ENCODE peak calls at places on chromosomes 7 and 10, in four cellular contexts. One of them, this sample, is unnamed.

GRCh38 chr7:138186951-138187351 is 110.7 kb downstream of the AKR1D1 start:
- DNase-seq in GM20000: no peak
- DNase-seq in suprapubic skin: no peak
- DNase-seq in GM23338: no peak
- DNase-seq in this sample: no peak

GRCh38 chr7:97094531-97094930 is 23.0 kb upstream of the SDHAF3 start:
- DNase-seq in GM20000: no peak
- DNase-seq in suprapubic skin: no peak
- DNase-seq in GM23338: no peak
- DNase-seq in this sample: no peak

GRCh38 chr10:132977807-132978206 is 35.4 kb upstream of the CFAP46 start:
- DNase-seq in GM23338: peak
- DNase-seq in GM20000: no peak
- DNase-seq in suprapubic skin: no peak
- DNase-seq in this sample: no peak

GRCh38 chr7:138030679-138031351 is 28.9 kb upstream of the CREB3L2 start:
- DNase-seq in suprapubic skin: no peak
- DNase-seq in GM23338: no peak
- DNase-seq in GM20000: no peak
- DNase-seq in this sample: no peak

GRCh38 chr7:57381581-57381980 is 68.4 kb upstream of the ZNF716 start:
- DNase-seq in suprapubic skin: no peak
- DNase-seq in GM20000: no peak
- DNase-seq in GM23338: no peak
- DNase-seq in this sample: no peak

GRCh38 chr10:98028168-98028770 is 2.2 kb downstream of the CRTAC1 start:
- DNase-seq in GM23338: peak
- DNase-seq in GM20000: peak
- DNase-seq in suprapubic skin: no peak
- DNase-seq in this sample: peak

GRCh38 chr10:132536964-132537712 is 449 bp upstream of the INPP5A start:
- DNase-seq in suprapubic skin: peak
- DNase-seq in GM20000: peak
- DNase-seq in GM23338: peak
- DNase-seq in this sample: peak

GRCh38 chr10:49243139-49243538 is 54.9 kb upstream of the TMEM273 start:
- DNase-seq in GM20000: no peak
- DNase-seq in GM23338: peak
- DNase-seq in suprapubic skin: no peak
- DNase-seq in this sample: no peak

GRCh38 chr10:70197235-70197952 is 27.1 kb upstream of the SAR1A start:
- DNase-seq in GM20000: no peak
- DNase-seq in suprapubic skin: no peak
- DNase-seq in GM23338: no peak
- DNase-seq in this sample: no peak

GRCh38 chr10:133347636-133348517 is 704 bp downstream of the PRAP1 start:
- DNase-seq in suprapubic skin: peak
- DNase-seq in GM20000: no peak
- DNase-seq in GM23338: no peak
- DNase-seq in this sample: no peak

GRCh38 chr10:12720217-12720981 is 281.1 kb downstream of the CCDC3 start:
- DNase-seq in suprapubic skin: peak
- DNase-seq in GM20000: no peak
- DNase-seq in GM23338: no peak
- DNase-seq in this sample: no peak

GRCh38 chr10:57599440-57599839 is 668.3 kb downstream of the IPMK start:
- DNase-seq in GM20000: no peak
- DNase-seq in suprapubic skin: no peak
- DNase-seq in GM23338: no peak
- DNase-seq in this sample: no peak

GRCh38 chr7:144027070-144027469 is 21.7 kb upstream of the OR2A5 start:
- DNase-seq in GM20000: no peak
- DNase-seq in suprapubic skin: no peak
- DNase-seq in GM23338: peak
- DNase-seq in this sample: no peak

GRCh38 chr7:4184653-4185052 is 497.4 kb upstream of the FOXK1 start:
- DNase-seq in GM20000: no peak
- DNase-seq in suprapubic skin: no peak
- DNase-seq in GM23338: no peak
- DNase-seq in this sample: no peak

GRCh38 chr7:14858410-14858809 is 44.1 kb downstream of the DGKB start:
- DNase-seq in GM23338: no peak
- DNase-seq in suprapubic skin: no peak
- DNase-seq in GM20000: no peak
- DNase-seq in this sample: no peak

GRCh38 chr7:78777844-78778243 is 675.6 kb downstream of the MAGI2 start:
- DNase-seq in GM23338: no peak
- DNase-seq in suprapubic skin: no peak
- DNase-seq in GM20000: no peak
- DNase-seq in this sample: no peak

GRCh38 chr7:78780560-78780959 is 672.9 kb downstream of the MAGI2 start:
- DNase-seq in GM23338: no peak
- DNase-seq in GM20000: no peak
- DNase-seq in suprapubic skin: no peak
- DNase-seq in this sample: no peak

GRCh38 chr7:78783179-78783962 is 670.1 kb downstream of the MAGI2 start:
- DNase-seq in suprapubic skin: no peak
- DNase-seq in GM23338: no peak
- DNase-seq in GM20000: no peak
- DNase-seq in this sample: no peak

DNA sequence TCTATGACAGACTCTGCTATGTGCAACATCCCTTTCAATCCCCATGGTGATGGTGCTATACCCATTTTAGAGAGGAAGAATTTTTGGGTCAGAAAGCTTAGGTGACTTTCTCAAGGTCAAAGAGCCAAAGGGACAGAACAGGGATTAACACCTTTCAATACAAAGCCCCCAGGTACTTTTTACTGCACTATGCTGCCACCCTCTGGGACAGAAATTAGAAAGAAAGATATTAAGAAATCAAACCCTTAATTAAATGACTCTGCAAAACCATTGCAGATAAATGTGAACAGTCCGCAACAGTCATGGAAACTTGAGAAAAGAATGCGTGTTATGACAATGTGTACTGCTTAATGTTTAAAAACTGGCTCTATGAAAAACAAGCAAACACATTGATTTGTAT is 673.7 kb downstream of the MAGI2 start:
- DNase-seq in GM20000: no peak
- DNase-seq in suprapubic skin: no peak
- DNase-seq in GM23338: peak
- DNase-seq in this sample: no peak
- TF ChIP-seq CTCF in GM20000: no peak
- TF ChIP-seq CTCF in suprapubic skin: no peak
- TF ChIP-seq CTCF in GM23338: peak
- TF ChIP-seq CTCF in this sample: no peak

GRCh38 chr7:142939226-142939910 is at the start of gene LLCFC1:
- DNase-seq in GM23338: peak
- DNase-seq in suprapubic skin: no peak
- DNase-seq in GM20000: peak
- DNase-seq in this sample: no peak
- TF ChIP-seq CTCF in GM23338: peak
- TF ChIP-seq CTCF in suprapubic skin: peak
- TF ChIP-seq CTCF in GM20000: no peak
- TF ChIP-seq CTCF in this sample: peak

GRCh38 chr10:44990302-44990655 is 10.4 kb upstream of the ZNF22 start:
- DNase-seq in suprapubic skin: peak
- DNase-seq in GM20000: no peak
- DNase-seq in GM23338: peak
- DNase-seq in this sample: no peak
- TF ChIP-seq CTCF in suprapubic skin: no peak
- TF ChIP-seq CTCF in GM20000: no peak
- TF ChIP-seq CTCF in GM23338: peak
- TF ChIP-seq CTCF in this sample: peak

GRCh38 chr7:129270077-129270476 is 45.2 kb downstream of the AHCYL2 start:
- DNase-seq in GM23338: no peak
- DNase-seq in suprapubic skin: no peak
- DNase-seq in GM20000: no peak
- DNase-seq in this sample: no peak

GRCh38 chr7:129266181-129266580 is 41.4 kb downstream of the AHCYL2 start:
- DNase-seq in GM20000: no peak
- DNase-seq in GM23338: no peak
- DNase-seq in suprapubic skin: no peak
- DNase-seq in this sample: no peak

GRCh38 chr7:129273936-129274335 is 49.1 kb downstream of the AHCYL2 start:
- DNase-seq in GM23338: no peak
- DNase-seq in suprapubic skin: no peak
- DNase-seq in GM20000: no peak
- DNase-seq in this sample: no peak

GRCh38 chr7:129277629-129278028 is 52.8 kb downstream of the AHCYL2 start:
- DNase-seq in suprapubic skin: no peak
- DNase-seq in GM23338: no peak
- DNase-seq in GM20000: no peak
- DNase-seq in this sample: no peak

GRCh38 chr7:129271500-129272355 is 46.9 kb downstream of the AHCYL2 start:
- DNase-seq in GM23338: peak
- DNase-seq in GM20000: peak
- DNase-seq in suprapubic skin: no peak
- DNase-seq in this sample: peak
- TF ChIP-seq CTCF in GM23338: peak
- TF ChIP-seq CTCF in GM20000: peak
- TF ChIP-seq CTCF in suprapubic skin: peak
- TF ChIP-seq CTCF in this sample: peak